ENCODE peak calls at places on chromosome 12, in four cellular contexts. M is fibroblast of lung; Z is stimulated activated CD8-positive, alpha-beta memory T cell treated with anti-CD3 and anti-CD28 coated beads, Interleukin-12 subunit alpha, Interleukin-12 subunit beta, amount 100 ng/mL, for 1 hour; L is HFF-Myc. F is an unnamed sample.

GRCh38 chr12:93968928-93969327 is 179.4 kb upstream of the PLXNC1 start:
- DNase-seq in Z (no peak), L (no peak), M (no peak), F (no peak)

GRCh38 chr12:124694250-124694649 is 126.8 kb upstream of the NCOR2 start:
- DNase-seq in Z (no peak), L (no peak), M (no peak), F (no peak)

GRCh38 chr12:47838286-47838931 is 18.7 kb upstream of the HDAC7 start:
- DNase-seq in L (no peak), Z (no peak), M (peak; percentile 53), F (no peak)

GRCh38 chr12:121939992-121940766 is 21.8 kb downstream of the CFAP251 start:
- DNase-seq in L (no peak), Z (no peak), M (no peak), F (no peak)

GRCh38 chr12:107045186-107045585 is 48.2 kb downstream of the CRY1 start:
- DNase-seq in L (no peak), Z (no peak), M (no peak), F (no peak)

GRCh38 chr12:29216797-29217583 is 67.9 kb downstream of the FAR2 start:
- DNase-seq in M (no peak), L (no peak), Z (no peak), F (no peak)

GRCh38 chr12:22684526-22685118 is 59.7 kb downstream of the ETNK1 start:
- DNase-seq in Z (no peak), M (peak; percentile 70), L (no peak), F (no peak)

GRCh38 chr12:125208942-125209341 is 143.7 kb downstream of the AACS start:
- DNase-seq in Z (no peak), M (no peak), L (no peak), F (no peak)

GRCh38 chr12:114917953-114918352 is 234.0 kb upstream of the TBX3 start:
- DNase-seq in M (no peak), Z (no peak), L (no peak), F (no peak)